ENCODE peak calls at places on chromosomes 2 and 18, in six cellular contexts. Z is mesendoderm, F is ACHN, B is frontal cortex, J is WERI-Rb-1, C is occipital lobe. E is an unnamed sample.
A peak's percentile ranks its signal among the peaks of the same experiment; 100 is the strongest.

GRCh38 chr2:36912692-36913091 is 53.6 kb downstream of the STRN start:
- DNase-seq in Z (no peak), F (no peak), B (no peak), J (no peak), C (no peak), E (no peak)

GRCh38 chr2:207122914-207123744 is 42.6 kb downstream of the KLF7 start:
- DNase-seq in Z (peak; percentile 98), F (no peak), B (no peak), J (no peak), C (no peak), E (no peak)

GRCh38 chr2:239154971-239155805 is 245.6 kb downstream of the HDAC4 start:
- DNase-seq in Z (no peak), F (no peak), B (peak; percentile 85), J (no peak), C (no peak), E (no peak)

GRCh38 chr2:32558492-32558891 is 69.4 kb upstream of the TTC27 start:
- DNase-seq in Z (no peak), F (no peak), B (no peak), J (no peak), C (no peak), E (no peak)

GRCh38 chr2:157837851-157838441 is 38.2 kb downstream of the ACVR1 start:
- DNase-seq in Z (no peak), F (no peak), B (peak; percentile 17), J (no peak), C (peak; percentile 28), E (peak; percentile 45)

GRCh38 chr2:33342705-33343104 is 133.7 kb upstream of the RASGRP3 start:
- DNase-seq in Z (no peak), F (no peak), B (no peak), J (no peak), C (no peak), E (no peak)

GRCh38 chr18:5669585-5669984 is 125.8 kb upstream of the EPB41L3 start:
- DNase-seq in Z (no peak), F (no peak), B (no peak), J (no peak), C (no peak), E (no peak)

GRCh38 chr2:20625920-20626697 is 24.8 kb downstream of the HS1BP3 start:
- DNase-seq in Z (no peak), F (peak; percentile 68), B (no peak), J (no peak), C (no peak), E (no peak)

GRCh38 chr2:169799555-169799954 is 884 bp downstream of the SSB start:
- DNase-seq in Z (peak; percentile 8), F (peak; percentile 37), B (no peak), J (no peak), C (no peak), E (no peak)

GRCh38 chr2:78541451-78542267 is 483.8 kb upstream of the REG3G start:
- DNase-seq in Z (no peak), F (no peak), B (no peak), J (no peak), C (no peak), E (no peak)

GRCh38 chr2:182504903-182505302 is 78.1 kb upstream of the PDE1A start:
- DNase-seq in Z (peak; percentile 60), F (no peak), B (no peak), J (peak; percentile 16), C (no peak), E (no peak)

GRCh38 chr2:103396152-103396551 is 634.3 kb downstream of the TMEM182 start:
- DNase-seq in Z (peak; percentile 86), F (no peak), B (no peak), J (no peak), C (no peak), E (no peak)

GRCh38 chr18:65608471-65608870 is 142.3 kb upstream of the CDH7 start:
- DNase-seq in Z (no peak), F (no peak), B (no peak), J (no peak), C (no peak), E (no peak)

GRCh38 chr2:183070942-183071844 is 7.4 kb upstream of the DUSP19 start:
- DNase-seq in Z (peak; percentile 92), F (no peak), B (no peak), J (peak; percentile 59), C (no peak), E (no peak)

GRCh38 chr2:127705281-127706065 is 4.2 kb downstream of the SFT2D3 start:
- DNase-seq in Z (no peak), F (no peak), B (no peak), J (no peak), C (no peak), E (no peak)